ENCODE peak calls at places on chromosomes 1 and 21, in nine cellular contexts. One of them, this sample, is unnamed.

GRCh38 chr1:160739098-160739511 is at the start of gene SLAMF7:
- DNase-seq in IMR-90: no peak
- DNase-seq in transverse colon: peak
- DNase-seq in Peyer's patch: peak
- DNase-seq in K562: no peak
- DNase-seq in adrenal gland: no peak
- DNase-seq in HepG2: no peak
- DNase-seq in heart left ventricle: no peak
- DNase-seq in tibial nerve: peak
- DNase-seq in this sample: no peak

GRCh38 chr1:229973297-229973612 is 93.8 kb upstream of the GALNT2 start:
- DNase-seq in K562: no peak
- DNase-seq in tibial nerve: no peak
- DNase-seq in HepG2: no peak
- DNase-seq in heart left ventricle: no peak
- DNase-seq in IMR-90: no peak
- DNase-seq in Peyer's patch: no peak
- DNase-seq in transverse colon: no peak
- DNase-seq in adrenal gland: no peak
- DNase-seq in this sample: no peak

GRCh38 chr1:52435211-52435610 is 30.8 kb downstream of the PRPF38A start:
- DNase-seq in K562: no peak
- DNase-seq in IMR-90: no peak
- DNase-seq in adrenal gland: no peak
- DNase-seq in transverse colon: no peak
- DNase-seq in tibial nerve: no peak
- DNase-seq in HepG2: no peak
- DNase-seq in Peyer's patch: no peak
- DNase-seq in heart left ventricle: no peak
- DNase-seq in this sample: no peak

GRCh38 chr1:198636391-198636790 is 2.4 kb upstream of the PTPRC start:
- DNase-seq in adrenal gland: no peak
- DNase-seq in HepG2: no peak
- DNase-seq in Peyer's patch: no peak
- DNase-seq in tibial nerve: no peak
- DNase-seq in K562: no peak
- DNase-seq in IMR-90: no peak
- DNase-seq in heart left ventricle: no peak
- DNase-seq in transverse colon: no peak
- DNase-seq in this sample: no peak

GRCh38 chr1:29960156-29960755 is 723.9 kb downstream of the PTPRU start:
- DNase-seq in heart left ventricle: no peak
- DNase-seq in transverse colon: no peak
- DNase-seq in Peyer's patch: peak
- DNase-seq in K562: no peak
- DNase-seq in adrenal gland: peak
- DNase-seq in tibial nerve: no peak
- DNase-seq in IMR-90: no peak
- DNase-seq in HepG2: no peak
- DNase-seq in this sample: no peak

GRCh38 chr1:34590211-34590623 is 164.6 kb upstream of the GJB5 start:
- DNase-seq in Peyer's patch: no peak
- DNase-seq in K562: no peak
- DNase-seq in heart left ventricle: no peak
- DNase-seq in transverse colon: no peak
- DNase-seq in tibial nerve: no peak
- DNase-seq in HepG2: peak
- DNase-seq in adrenal gland: no peak
- DNase-seq in IMR-90: no peak
- DNase-seq in this sample: no peak

GRCh38 chr1:9852004-9852403 is 28.2 kb upstream of the CLSTN1 start:
- DNase-seq in IMR-90: no peak
- DNase-seq in heart left ventricle: no peak
- DNase-seq in Peyer's patch: no peak
- DNase-seq in adrenal gland: no peak
- DNase-seq in tibial nerve: no peak
- DNase-seq in HepG2: no peak
- DNase-seq in K562: no peak
- DNase-seq in transverse colon: no peak
- DNase-seq in this sample: no peak

GRCh38 chr1:8985915-8986813 is 40.1 kb downstream of the SLC2A7 start:
- DNase-seq in tibial nerve: peak
- DNase-seq in Peyer's patch: peak
- DNase-seq in transverse colon: peak
- DNase-seq in IMR-90: peak
- DNase-seq in HepG2: peak
- DNase-seq in K562: no peak
- DNase-seq in heart left ventricle: peak
- DNase-seq in adrenal gland: peak
- DNase-seq in this sample: no peak

GRCh38 chr1:8317647-8318360 is at the start of gene SLC45A1:
- DNase-seq in IMR-90: peak
- DNase-seq in adrenal gland: peak
- DNase-seq in K562: peak
- DNase-seq in transverse colon: peak
- DNase-seq in Peyer's patch: peak
- DNase-seq in tibial nerve: peak
- DNase-seq in HepG2: no peak
- DNase-seq in heart left ventricle: peak
- DNase-seq in this sample: peak

GRCh38 chr1:247357062-247357780 is 25.6 kb upstream of the ZNF496 start:
- DNase-seq in HepG2: no peak
- DNase-seq in transverse colon: no peak
- DNase-seq in adrenal gland: no peak
- DNase-seq in heart left ventricle: no peak
- DNase-seq in IMR-90: peak
- DNase-seq in Peyer's patch: no peak
- DNase-seq in tibial nerve: no peak
- DNase-seq in K562: no peak
- DNase-seq in this sample: no peak

GRCh38 chr21:28229811-28230210 is 762.9 kb downstream of the LTN1 start:
- DNase-seq in transverse colon: no peak
- DNase-seq in HepG2: no peak
- DNase-seq in Peyer's patch: no peak
- DNase-seq in adrenal gland: no peak
- DNase-seq in IMR-90: peak
- DNase-seq in K562: no peak
- DNase-seq in tibial nerve: no peak
- DNase-seq in heart left ventricle: no peak
- DNase-seq in this sample: peak

GRCh38 chr1:38270241-38270871 is 223.8 kb upstream of the POU3F1 start:
- DNase-seq in adrenal gland: no peak
- DNase-seq in Peyer's patch: peak
- DNase-seq in heart left ventricle: no peak
- DNase-seq in tibial nerve: no peak
- DNase-seq in HepG2: no peak
- DNase-seq in transverse colon: no peak
- DNase-seq in K562: no peak
- DNase-seq in IMR-90: no peak
- DNase-seq in this sample: no peak

GRCh38 chr1:40122865-40123264 is 25.8 kb upstream of the PPT1 start:
- DNase-seq in tibial nerve: no peak
- DNase-seq in K562: peak
- DNase-seq in IMR-90: no peak
- DNase-seq in adrenal gland: no peak
- DNase-seq in heart left ventricle: no peak
- DNase-seq in HepG2: no peak
- DNase-seq in transverse colon: no peak
- DNase-seq in Peyer's patch: no peak
- DNase-seq in this sample: peak

GRCh38 chr1:151846062-151846568 is 6.5 kb upstream of the C2CD4D start:
- DNase-seq in transverse colon: no peak
- DNase-seq in HepG2: peak
- DNase-seq in Peyer's patch: peak
- DNase-seq in heart left ventricle: no peak
- DNase-seq in tibial nerve: no peak
- DNase-seq in K562: peak
- DNase-seq in adrenal gland: no peak
- DNase-seq in IMR-90: peak
- DNase-seq in this sample: no peak

GRCh38 chr21:17514124-17514481 is 1.3 kb downstream of the CXADR start:
- DNase-seq in heart left ventricle: no peak
- DNase-seq in K562: no peak
- DNase-seq in transverse colon: no peak
- DNase-seq in tibial nerve: no peak
- DNase-seq in IMR-90: no peak
- DNase-seq in adrenal gland: no peak
- DNase-seq in HepG2: peak
- DNase-seq in Peyer's patch: no peak
- DNase-seq in this sample: no peak

GRCh38 chr1:121522061-121522759 is 337.4 kb downstream of the SRGAP2C start:
- DNase-seq in K562: no peak
- DNase-seq in tibial nerve: no peak
- DNase-seq in heart left ventricle: no peak
- DNase-seq in transverse colon: no peak
- DNase-seq in IMR-90: no peak
- DNase-seq in HepG2: peak
- DNase-seq in adrenal gland: no peak
- DNase-seq in Peyer's patch: no peak
- DNase-seq in this sample: no peak

GRCh38 chr1:58620926-58621325 is 43.9 kb upstream of the TACSTD2 start:
- DNase-seq in heart left ventricle: no peak
- DNase-seq in HepG2: no peak
- DNase-seq in IMR-90: no peak
- DNase-seq in K562: no peak
- DNase-seq in Peyer's patch: no peak
- DNase-seq in tibial nerve: no peak
- DNase-seq in transverse colon: no peak
- DNase-seq in adrenal gland: no peak
- DNase-seq in this sample: no peak

DNA sequence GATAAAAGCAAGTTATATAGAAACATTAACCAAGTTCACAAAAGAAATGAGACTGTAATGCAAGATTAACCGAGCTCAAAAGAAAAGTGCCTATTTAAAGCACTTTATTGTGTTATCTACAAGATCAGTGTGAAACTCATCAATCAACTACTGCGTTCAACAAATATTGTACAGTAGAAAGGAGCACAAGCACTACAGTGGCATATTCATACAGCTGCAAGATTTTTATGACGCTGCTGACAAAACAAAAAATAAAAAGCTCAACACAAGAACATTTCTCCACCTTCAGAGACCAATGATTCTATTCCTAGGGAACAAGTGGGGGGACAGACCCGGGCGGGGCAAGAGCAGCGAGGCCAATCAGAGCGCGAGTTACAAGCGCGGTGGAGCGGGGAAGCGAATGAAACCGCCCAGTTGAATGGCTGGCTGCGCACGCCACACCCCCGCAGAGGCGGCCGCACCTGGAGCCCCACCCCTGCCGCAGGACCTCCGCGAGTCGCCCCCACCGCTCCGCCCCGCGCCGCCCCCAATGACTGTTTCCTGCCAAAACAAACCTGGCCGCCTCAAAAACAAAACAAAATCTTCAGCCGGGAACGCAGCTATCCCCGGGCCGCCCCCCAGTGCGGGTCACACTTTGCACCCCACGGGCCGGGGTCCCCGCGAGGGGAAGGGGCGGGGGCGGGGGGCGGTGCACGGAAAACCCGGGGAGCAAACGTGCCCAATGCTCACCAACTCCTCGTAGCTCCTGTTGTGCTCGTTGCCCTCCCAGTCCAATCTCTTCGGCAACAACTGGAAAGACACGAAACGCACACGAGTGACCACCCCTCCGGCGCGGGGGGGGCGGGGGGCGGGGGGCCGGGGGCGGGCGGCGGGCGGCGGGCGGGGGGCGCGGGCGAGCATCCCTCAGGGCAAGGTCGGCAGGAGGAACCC is 1.1 kb downstream of the BRWD1 start:
- DNase-seq in K562: peak
- DNase-seq in Peyer's patch: peak
- DNase-seq in transverse colon: peak
- DNase-seq in adrenal gland: peak
- DNase-seq in HepG2: peak
- DNase-seq in IMR-90: peak
- DNase-seq in tibial nerve: peak
- DNase-seq in heart left ventricle: peak
- DNase-seq in this sample: peak
- TF ChIP-seq POLR2A in K562: no peak
- TF ChIP-seq POLR2A in Peyer's patch: no peak
- TF ChIP-seq POLR2A in transverse colon: peak
- TF ChIP-seq POLR2A in adrenal gland: peak
- TF ChIP-seq POLR2A in HepG2: no peak
- TF ChIP-seq POLR2A in IMR-90: no peak
- TF ChIP-seq POLR2A in tibial nerve: no peak
- TF ChIP-seq POLR2A in heart left ventricle: no peak
- TF ChIP-seq POLR2A in this sample: no peak

GRCh38 chr1:27528701-27529637 is 39.0 kb upstream of the WASF2 start:
- DNase-seq in HepG2: no peak
- DNase-seq in heart left ventricle: peak
- DNase-seq in IMR-90: peak
- DNase-seq in adrenal gland: peak
- DNase-seq in K562: peak
- DNase-seq in tibial nerve: peak
- DNase-seq in transverse colon: peak
- DNase-seq in Peyer's patch: peak
- DNase-seq in this sample: no peak
- TF ChIP-seq POLR2A in HepG2: no peak
- TF ChIP-seq POLR2A in heart left ventricle: no peak
- TF ChIP-seq POLR2A in IMR-90: no peak
- TF ChIP-seq POLR2A in adrenal gland: peak
- TF ChIP-seq POLR2A in K562: peak
- TF ChIP-seq POLR2A in tibial nerve: no peak
- TF ChIP-seq POLR2A in transverse colon: no peak
- TF ChIP-seq POLR2A in Peyer's patch: no peak
- TF ChIP-seq POLR2A in this sample: no peak

GRCh38 chr1:147599362-147600118 is 58.2 kb downstream of the BCL9 start:
- DNase-seq in adrenal gland: peak
- DNase-seq in IMR-90: peak
- DNase-seq in heart left ventricle: peak
- DNase-seq in HepG2: peak
- DNase-seq in K562: peak
- DNase-seq in transverse colon: peak
- DNase-seq in tibial nerve: peak
- DNase-seq in Peyer's patch: peak
- DNase-seq in this sample: peak
- TF ChIP-seq POLR2A in adrenal gland: peak
- TF ChIP-seq POLR2A in IMR-90: peak
- TF ChIP-seq POLR2A in heart left ventricle: peak
- TF ChIP-seq POLR2A in HepG2: peak
- TF ChIP-seq POLR2A in K562: no peak
- TF ChIP-seq POLR2A in transverse colon: peak
- TF ChIP-seq POLR2A in tibial nerve: peak
- TF ChIP-seq POLR2A in Peyer's patch: no peak
- TF ChIP-seq POLR2A in this sample: no peak

DNA sequence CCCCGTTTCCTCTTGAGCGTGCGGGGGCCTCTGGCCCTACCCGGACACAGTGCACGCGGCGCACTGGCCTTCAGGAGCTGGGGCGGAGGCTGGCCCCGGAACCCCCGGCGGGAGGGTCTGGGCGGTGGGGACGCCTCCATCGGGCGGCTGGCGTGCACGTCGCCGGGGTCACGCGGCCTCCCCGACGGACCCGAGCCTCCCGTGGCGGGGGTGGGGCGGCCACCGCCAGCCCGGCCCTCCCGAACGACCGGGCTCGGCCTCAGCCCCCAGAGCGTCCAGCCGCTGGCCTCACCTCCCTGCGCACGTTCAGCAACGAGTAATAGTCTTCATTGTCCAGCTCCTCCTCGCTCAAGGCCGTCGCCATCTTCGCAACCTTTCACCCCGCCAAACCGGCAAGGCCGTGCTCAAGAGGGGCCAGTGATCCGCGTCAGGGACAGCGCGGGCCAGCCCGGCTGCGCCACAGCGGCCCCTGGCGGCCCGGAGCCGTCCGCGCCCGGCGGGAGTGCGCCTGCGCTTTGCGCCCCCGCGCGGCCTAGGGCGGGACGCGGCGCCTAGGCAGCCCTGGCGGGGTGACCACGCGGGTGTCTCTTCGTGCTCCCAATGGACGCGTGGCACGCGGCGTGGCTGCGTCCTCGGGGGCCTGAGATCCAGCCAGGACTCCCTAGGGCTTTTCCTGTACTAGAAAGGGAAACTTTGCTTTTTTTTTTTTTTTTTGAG is at the start of gene DNAJC11:
- DNase-seq in IMR-90: peak
- DNase-seq in heart left ventricle: peak
- DNase-seq in transverse colon: peak
- DNase-seq in HepG2: peak
- DNase-seq in Peyer's patch: peak
- DNase-seq in tibial nerve: peak
- DNase-seq in adrenal gland: peak
- DNase-seq in K562: peak
- DNase-seq in this sample: peak
- TF ChIP-seq POLR2A in IMR-90: peak
- TF ChIP-seq POLR2A in heart left ventricle: no peak
- TF ChIP-seq POLR2A in transverse colon: peak
- TF ChIP-seq POLR2A in HepG2: peak
- TF ChIP-seq POLR2A in Peyer's patch: no peak
- TF ChIP-seq POLR2A in tibial nerve: no peak
- TF ChIP-seq POLR2A in adrenal gland: peak
- TF ChIP-seq POLR2A in K562: peak
- TF ChIP-seq POLR2A in this sample: peak